ENCODE peak calls at places on chromosomes 16 and 17, in seven cellular contexts. I, D, J, V, C, A and G are unnamed samples.

GRCh38 chr17:7330099-7331015 is 1.2 kb upstream of the NEURL4 start:
- DNase-seq in V (peak; percentile 82), J (no peak), I (peak; percentile 88), C (peak; percentile 84), A (peak; percentile 50), D (no peak), G (peak; percentile 85)

GRCh38 chr16:84583995-84584394 is 33.9 kb downstream of the COTL1 start:
- DNase-seq in I (no peak), A (no peak), D (no peak), C (peak; percentile 33), V (no peak), J (no peak), G (no peak)

GRCh38 chr16:22369221-22369811 is 5.1 kb downstream of the CDR2 start:
- DNase-seq in V (no peak), C (no peak), A (no peak), D (no peak), I (peak; percentile 69), J (no peak), G (peak; percentile 29)

GRCh38 chr16:50821586-50821985 is 79.7 kb downstream of the CYLD start:
- DNase-seq in A (no peak), J (no peak), I (peak; percentile 40), D (no peak), V (no peak), C (no peak), G (no peak)

GRCh38 chr16:87252269-87252970 is 64.8 kb downstream of the C16orf95 start:
- DNase-seq in V (no peak), A (no peak), C (no peak), I (peak; percentile 33), J (no peak), D (no peak), G (no peak)

GRCh38 chr16:78220571-78220970 is 121.1 kb downstream of the WWOX start:
- DNase-seq in J (no peak), A (no peak), V (no peak), C (no peak), D (no peak), I (no peak), G (no peak)

GRCh38 chr17:13576661-13577526 is 24.8 kb downstream of the HS3ST3A1 start:
- DNase-seq in I (no peak), J (no peak), V (no peak), A (no peak), D (no peak), C (no peak), G (no peak)

GRCh38 chr17:18319604-18320256 is 4.6 kb downstream of the SMCR8 start:
- DNase-seq in D (peak; percentile 17), J (no peak), I (peak; percentile 90), V (no peak), C (no peak), A (no peak), G (no peak)

GRCh38 chr16:11072420-11073153 is 128.2 kb downstream of the CLEC16A start:
- DNase-seq in I (no peak), J (no peak), C (no peak), A (no peak), D (no peak), V (no peak), G (no peak)

GRCh38 chr17:40032322-40033320 is 17.4 kb downstream of the CSF3 start:
- DNase-seq in V (peak; percentile 93), D (no peak), J (no peak), A (no peak), I (no peak), C (no peak), G (peak; percentile 90)

GRCh38 chr16:49675417-49675816 is 180.5 kb downstream of the ZNF423 start:
- DNase-seq in A (no peak), C (no peak), I (peak; percentile 16), V (no peak), J (no peak), D (no peak), G (no peak)

GRCh38 chr16:81796035-81796434 is 16.9 kb downstream of the PLCG2 start:
- DNase-seq in I (no peak), A (no peak), J (no peak), C (no peak), D (no peak), V (no peak), G (no peak)

GRCh38 chr16:85556456-85557082 is 56.6 kb upstream of the GSE1 start:
- DNase-seq in V (peak; percentile 75), J (no peak), A (no peak), C (peak; percentile 79), I (peak; percentile 46), D (no peak), G (peak; percentile 71)

GRCh38 chr16:81444448-81445121 is at the start of gene CMIP:
- DNase-seq in I (peak; percentile 96), V (peak; percentile 91), A (peak; percentile 66), D (peak; percentile 34), J (peak; percentile 65), C (peak; percentile 86), G (peak; percentile 94)

GRCh38 chr16:49049644-49050043 is 232.0 kb downstream of the CBLN1 start:
- DNase-seq in A (no peak), D (no peak), J (no peak), C (no peak), V (no peak), I (no peak), G (no peak)

GRCh38 chr17:72393553-72393952 is 272.7 kb downstream of the SOX9 start:
- DNase-seq in J (no peak), A (no peak), I (peak; percentile 85), C (no peak), V (no peak), D (no peak), G (no peak)

GRCh38 chr17:57120814-57121213 is 35.8 kb downstream of the AKAP1 start:
- DNase-seq in D (no peak), J (no peak), C (no peak), V (no peak), I (no peak), A (no peak), G (no peak)

GRCh38 chr16:87956771-87957279 is 5.6 kb downstream of the BANP start:
- DNase-seq in C (no peak), V (no peak), I (peak; percentile 41), A (no peak), D (no peak), J (no peak), G (no peak)

GRCh38 chr16:35404273-35404672 is 1944.9 kb downstream of the TP53TG3F start:
- DNase-seq in C (no peak), I (no peak), V (no peak), A (no peak), J (no peak), D (no peak), G (no peak)
- H3K9me3 ChIP-seq in C (no peaks in the 10 kb centered on the region), I (no peaks in the 10 kb centered on the region), V (no peaks in the 10 kb centered on the region), A (no peaks in the 10 kb centered on the region), J (no peaks in the 10 kb centered on the region), D (peaks cover 66% of the 10 kb centered on the region), G (peaks cover 42% of the 10 kb centered on the region)

GRCh38 chr16:24741862-24742261 is 12.4 kb downstream of the TNRC6A start:
- DNase-seq in A (no peak), I (no peak), D (no peak), V (no peak), J (no peak), C (no peak), G (no peak)
- H3K4me1 ChIP-seq in A (peaks cover 55% of the 10 kb centered on the region), I (peaks cover 27% of the 10 kb centered on the region), D (peaks cover 16% of the 10 kb centered on the region), V (peaks cover 65% of the 10 kb centered on the region), J (peaks cover 3% of the 10 kb centered on the region), C (peaks cover 92% of the 10 kb centered on the region), G (peaks cover 14% of the 10 kb centered on the region)

GRCh38 chr16:35730251-35730650 is 2270.8 kb downstream of the TP53TG3F start:
- DNase-seq in D (no peak), I (no peak), V (no peak), A (no peak), C (no peak), J (no peak), G (no peak)

GRCh38 chr16:35725949-35726348 is 2266.5 kb downstream of the TP53TG3F start:
- DNase-seq in V (no peak), A (no peak), C (no peak), I (no peak), D (no peak), J (no peak), G (no peak)

DNA sequence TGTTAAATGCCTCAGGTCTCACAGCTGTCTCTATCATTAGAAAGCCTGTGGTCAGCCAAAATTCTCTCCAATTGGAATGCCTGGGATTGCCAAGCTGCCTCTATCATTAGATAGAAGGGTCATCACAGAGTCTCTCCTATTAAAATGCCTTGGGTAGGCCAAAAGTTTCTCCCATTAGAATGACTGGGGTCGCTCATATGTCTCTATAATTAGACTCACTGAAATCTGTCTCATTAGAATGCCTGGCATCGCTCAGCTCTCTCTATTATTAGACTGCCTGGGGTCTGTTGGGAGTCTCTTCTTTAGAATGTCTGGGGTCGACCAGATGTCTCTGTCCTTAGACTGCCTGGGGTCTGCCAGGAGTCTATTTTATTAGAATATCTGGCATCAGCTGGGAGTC is 2265.1 kb downstream of the TP53TG3F start:
- DNase-seq in V (no peak), D (no peak), I (no peak), A (no peak), C (no peak), J (no peak), G (no peak)
- H3K9me3 ChIP-seq in V (no peaks in the 10 kb centered on the region), D (peaks cover 96% of the 10 kb centered on the region), I (no peaks in the 10 kb centered on the region), A (peaks cover 11% of the 10 kb centered on the region), C (peaks cover 9% of the 10 kb centered on the region), J (peaks cover 20% of the 10 kb centered on the region), G (peaks cover 90% of the 10 kb centered on the region)

DNA sequence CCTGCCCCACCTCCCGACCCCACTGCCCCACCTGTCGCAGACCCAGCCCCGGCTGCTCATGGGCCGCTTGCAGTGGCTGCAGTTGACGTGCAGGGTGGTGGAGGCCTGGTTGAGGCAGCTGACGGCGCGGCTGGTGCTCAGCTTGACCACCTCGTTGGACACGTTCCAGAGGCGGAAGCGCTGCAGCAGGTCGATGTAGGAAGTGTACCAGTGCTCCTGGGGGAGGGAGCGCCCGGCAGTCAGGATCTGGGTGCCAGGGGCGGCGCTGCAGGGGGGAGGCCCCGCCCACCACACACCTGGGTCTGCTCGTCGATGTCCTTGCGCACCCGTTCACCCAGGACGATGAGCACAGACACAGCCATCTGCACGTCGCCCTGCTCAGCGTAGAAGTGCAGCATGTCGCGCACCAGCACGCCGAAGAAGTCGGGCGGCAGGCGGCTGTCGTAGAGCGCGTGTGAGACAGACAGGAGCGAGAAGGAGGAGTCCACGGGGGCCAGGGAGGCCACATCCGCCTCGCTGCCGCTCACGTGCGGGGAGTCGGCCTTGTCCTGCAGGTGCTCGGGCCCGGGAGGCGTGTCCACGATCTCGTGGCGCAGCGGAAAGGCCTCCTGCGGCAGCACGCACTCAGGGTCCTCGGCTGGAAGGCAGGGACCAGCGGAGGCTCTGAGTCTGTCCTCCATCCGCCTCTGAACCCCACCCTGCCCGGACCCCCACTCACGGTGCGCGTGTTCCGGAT is 995 bp upstream of the JMJD8 start:
- DNase-seq in J (no peak), V (peak; percentile 67), A (no peak), I (no peak), D (no peak), C (no peak), G (peak; percentile 62)
- H3K4me1 ChIP-seq in J (peaks cover 31% of the 10 kb centered on the region), V (peaks cover 47% of the 10 kb centered on the region), A (peaks cover 43% of the 10 kb centered on the region), I (peaks cover 20% of the 10 kb centered on the region), D (no peaks in the 10 kb centered on the region), C (peaks cover 47% of the 10 kb centered on the region), G (peaks cover 53% of the 10 kb centered on the region)

DNA sequence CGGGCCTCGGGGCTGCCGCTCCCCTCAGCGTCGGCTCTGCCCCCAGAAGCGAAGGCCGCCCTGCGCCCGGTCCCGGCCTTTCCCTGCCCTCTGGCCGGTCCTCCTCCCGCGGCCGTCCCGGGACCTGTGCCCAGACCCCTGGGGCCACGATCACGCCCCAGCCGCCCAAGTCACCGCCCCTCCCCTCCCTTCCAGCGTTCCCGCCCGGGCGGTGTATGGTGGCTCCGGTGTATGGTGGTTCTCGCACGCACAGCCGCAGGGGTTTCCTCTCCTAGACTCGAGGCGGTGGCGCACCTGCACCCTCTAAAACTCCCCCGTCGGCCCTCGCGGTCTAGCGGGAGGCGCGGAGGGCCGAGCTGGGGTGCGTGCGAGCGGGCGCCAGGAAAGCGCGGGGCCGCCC is 10.0 kb downstream of the TIGD7 start:
- DNase-seq in D (no peak), V (no peak), C (no peak), J (no peak), A (no peak), I (no peak), G (no peak)
- H3K9me3 ChIP-seq in D (peaks cover 47% of the 10 kb centered on the region), V (peaks cover 10% of the 10 kb centered on the region), C (peaks cover 35% of the 10 kb centered on the region), J (peaks cover 23% of the 10 kb centered on the region), A (peaks cover 53% of the 10 kb centered on the region), I (no peaks in the 10 kb centered on the region), G (peaks cover 90% of the 10 kb centered on the region)